ENCODE peak calls at places on chromosome 20, in seven cellular contexts. One of them, this sample, is unnamed.

GRCh38 chr20:25083141-25083772 is 1.3 kb upstream of the VSX1 start:
- DNase-seq in cardiac fibroblast: no peak
- DNase-seq in fibroblast of lung: no peak
- DNase-seq in sigmoid colon: no peak
- DNase-seq in breast epithelium: no peak
- DNase-seq in left lung: peak
- DNase-seq in coronary artery: peak
- DNase-seq in this sample: no peak

GRCh38 chr20:50136822-50137599 is 16.5 kb downstream of the PEDS1 start:
- DNase-seq in cardiac fibroblast: peak
- DNase-seq in fibroblast of lung: peak
- DNase-seq in sigmoid colon: no peak
- DNase-seq in breast epithelium: no peak
- DNase-seq in left lung: no peak
- DNase-seq in coronary artery: no peak
- DNase-seq in this sample: no peak

GRCh38 chr20:36847009-36847709 is 28.8 kb upstream of the TLDC2 start:
- DNase-seq in cardiac fibroblast: peak
- DNase-seq in fibroblast of lung: peak
- DNase-seq in sigmoid colon: peak
- DNase-seq in breast epithelium: peak
- DNase-seq in left lung: no peak
- DNase-seq in coronary artery: peak
- DNase-seq in this sample: peak

GRCh38 chr20:49982346-49983122 is at the start of gene SNAI1:
- DNase-seq in cardiac fibroblast: peak
- DNase-seq in fibroblast of lung: peak
- DNase-seq in sigmoid colon: peak
- DNase-seq in breast epithelium: peak
- DNase-seq in left lung: peak
- DNase-seq in coronary artery: peak
- DNase-seq in this sample: peak

GRCh38 chr20:36606171-36607116 is 865 bp downstream of the RAB5IF start:
- DNase-seq in cardiac fibroblast: peak
- DNase-seq in fibroblast of lung: peak
- DNase-seq in sigmoid colon: no peak
- DNase-seq in breast epithelium: no peak
- DNase-seq in left lung: peak
- DNase-seq in coronary artery: no peak
- DNase-seq in this sample: peak

GRCh38 chr20:10492065-10492464 is 57.0 kb downstream of the SLX4IP start:
- DNase-seq in cardiac fibroblast: peak
- DNase-seq in fibroblast of lung: peak
- DNase-seq in sigmoid colon: no peak
- DNase-seq in breast epithelium: no peak
- DNase-seq in left lung: no peak
- DNase-seq in coronary artery: no peak
- DNase-seq in this sample: peak

GRCh38 chr20:38249536-38250310 is 10.8 kb downstream of the KIAA1755 start:
- DNase-seq in cardiac fibroblast: no peak
- DNase-seq in fibroblast of lung: no peak
- DNase-seq in sigmoid colon: peak
- DNase-seq in breast epithelium: no peak
- DNase-seq in left lung: no peak
- DNase-seq in coronary artery: no peak
- DNase-seq in this sample: peak

GRCh38 chr20:16615199-16615598 is 42.0 kb upstream of the KIF16B start:
- DNase-seq in cardiac fibroblast: peak
- DNase-seq in fibroblast of lung: peak
- DNase-seq in sigmoid colon: no peak
- DNase-seq in breast epithelium: no peak
- DNase-seq in left lung: no peak
- DNase-seq in coronary artery: no peak
- DNase-seq in this sample: peak

GRCh38 chr20:48535556-48535955 is 292.2 kb downstream of the PREX1 start:
- DNase-seq in cardiac fibroblast: no peak
- DNase-seq in fibroblast of lung: no peak
- DNase-seq in sigmoid colon: peak
- DNase-seq in breast epithelium: no peak
- DNase-seq in left lung: no peak
- DNase-seq in coronary artery: no peak
- DNase-seq in this sample: no peak

GRCh38 chr20:36745234-36745926 is 510 bp downstream of the NDRG3 start:
- DNase-seq in cardiac fibroblast: no peak
- DNase-seq in fibroblast of lung: peak
- DNase-seq in sigmoid colon: peak
- DNase-seq in breast epithelium: no peak
- DNase-seq in left lung: no peak
- DNase-seq in coronary artery: no peak
- DNase-seq in this sample: no peak

GRCh38 chr20:19210426-19211155 is 1.9 kb upstream of the SLC24A3 start:
- DNase-seq in cardiac fibroblast: no peak
- DNase-seq in fibroblast of lung: no peak
- DNase-seq in sigmoid colon: peak
- DNase-seq in breast epithelium: no peak
- DNase-seq in left lung: no peak
- DNase-seq in coronary artery: no peak
- DNase-seq in this sample: peak

GRCh38 chr20:17680128-17680835 is 1.8 kb downstream of the RRBP1 start:
- DNase-seq in cardiac fibroblast: peak
- DNase-seq in fibroblast of lung: peak
- DNase-seq in sigmoid colon: peak
- DNase-seq in breast epithelium: no peak
- DNase-seq in left lung: peak
- DNase-seq in coronary artery: peak
- DNase-seq in this sample: peak

GRCh38 chr20:50957798-50958732 is at the start of gene DPM1:
- DNase-seq in cardiac fibroblast: peak
- DNase-seq in fibroblast of lung: peak
- DNase-seq in sigmoid colon: peak
- DNase-seq in breast epithelium: peak
- DNase-seq in left lung: peak
- DNase-seq in coronary artery: peak
- DNase-seq in this sample: no peak

GRCh38 chr20:19973920-19974620 is 43.1 kb upstream of the NAA20 start:
- DNase-seq in cardiac fibroblast: peak
- DNase-seq in fibroblast of lung: peak
- DNase-seq in sigmoid colon: peak
- DNase-seq in breast epithelium: no peak
- DNase-seq in left lung: peak
- DNase-seq in coronary artery: peak
- DNase-seq in this sample: peak

GRCh38 chr20:48660788-48661187 is 167.0 kb downstream of the PREX1 start:
- DNase-seq in cardiac fibroblast: no peak
- DNase-seq in fibroblast of lung: no peak
- DNase-seq in sigmoid colon: no peak
- DNase-seq in breast epithelium: no peak
- DNase-seq in left lung: no peak
- DNase-seq in coronary artery: no peak
- DNase-seq in this sample: no peak

GRCh38 chr20:38452880-38453624 is 17.9 kb upstream of the SNHG17 start:
- DNase-seq in cardiac fibroblast: peak
- DNase-seq in fibroblast of lung: peak
- DNase-seq in sigmoid colon: peak
- DNase-seq in breast epithelium: peak
- DNase-seq in left lung: no peak
- DNase-seq in coronary artery: no peak
- DNase-seq in this sample: peak

GRCh38 chr20:11549172-11550117 is 368.2 kb upstream of the BTBD3 start:
- DNase-seq in cardiac fibroblast: no peak
- DNase-seq in fibroblast of lung: no peak
- DNase-seq in sigmoid colon: no peak
- DNase-seq in breast epithelium: no peak
- DNase-seq in left lung: no peak
- DNase-seq in coronary artery: no peak
- DNase-seq in this sample: no peak

GRCh38 chr20:33681728-33682353 is 4.3 kb downstream of the E2F1 start:
- DNase-seq in cardiac fibroblast: no peak
- DNase-seq in fibroblast of lung: no peak
- DNase-seq in sigmoid colon: no peak
- DNase-seq in breast epithelium: no peak
- DNase-seq in left lung: no peak
- DNase-seq in coronary artery: no peak
- DNase-seq in this sample: no peak

GRCh38 chr20:52349806-52350205 is 158.2 kb upstream of the ZFP64 start:
- DNase-seq in cardiac fibroblast: no peak
- DNase-seq in fibroblast of lung: no peak
- DNase-seq in sigmoid colon: no peak
- DNase-seq in breast epithelium: no peak
- DNase-seq in left lung: no peak
- DNase-seq in coronary artery: no peak
- DNase-seq in this sample: no peak

GRCh38 chr20:50320005-50320909 is 129.6 kb downstream of the CEBPB start:
- DNase-seq in cardiac fibroblast: no peak
- DNase-seq in fibroblast of lung: peak
- DNase-seq in sigmoid colon: peak
- DNase-seq in breast epithelium: no peak
- DNase-seq in left lung: no peak
- DNase-seq in coronary artery: no peak
- DNase-seq in this sample: no peak

GRCh38 chr20:63651942-63652191 is 1.4 kb downstream of the STMN3 start:
- DNase-seq in cardiac fibroblast: no peak
- DNase-seq in fibroblast of lung: no peak
- DNase-seq in sigmoid colon: no peak
- DNase-seq in breast epithelium: no peak
- DNase-seq in left lung: no peak
- DNase-seq in coronary artery: no peak
- DNase-seq in this sample: no peak
- H3K4me3 ChIP-seq in cardiac fibroblast: peak
- H3K4me3 ChIP-seq in fibroblast of lung: peak
- H3K4me3 ChIP-seq in sigmoid colon: peak
- H3K4me3 ChIP-seq in breast epithelium: peak
- H3K4me3 ChIP-seq in left lung: peak
- H3K4me3 ChIP-seq in coronary artery: peak
- H3K4me3 ChIP-seq in this sample: peak

GRCh38 chr20:32508775-32509119 is 76.4 kb downstream of the NOL4L start:
- DNase-seq in cardiac fibroblast: no peak
- DNase-seq in fibroblast of lung: no peak
- DNase-seq in sigmoid colon: no peak
- DNase-seq in breast epithelium: no peak
- DNase-seq in left lung: peak
- DNase-seq in coronary artery: no peak
- DNase-seq in this sample: no peak

GRCh38 chr20:32510601-32511357 is 74.4 kb downstream of the NOL4L start:
- DNase-seq in cardiac fibroblast: no peak
- DNase-seq in fibroblast of lung: no peak
- DNase-seq in sigmoid colon: no peak
- DNase-seq in breast epithelium: no peak
- DNase-seq in left lung: peak
- DNase-seq in coronary artery: no peak
- DNase-seq in this sample: no peak

GRCh38 chr20:32507998-32508774 is 76.9 kb downstream of the NOL4L start:
- DNase-seq in cardiac fibroblast: no peak
- DNase-seq in fibroblast of lung: no peak
- DNase-seq in sigmoid colon: no peak
- DNase-seq in breast epithelium: no peak
- DNase-seq in left lung: peak
- DNase-seq in coronary artery: no peak
- DNase-seq in this sample: no peak

GRCh38 chr20:32510120-32510600 is 75.0 kb downstream of the NOL4L start:
- DNase-seq in cardiac fibroblast: no peak
- DNase-seq in fibroblast of lung: no peak
- DNase-seq in sigmoid colon: no peak
- DNase-seq in breast epithelium: no peak
- DNase-seq in left lung: peak
- DNase-seq in coronary artery: no peak
- DNase-seq in this sample: no peak

DNA sequence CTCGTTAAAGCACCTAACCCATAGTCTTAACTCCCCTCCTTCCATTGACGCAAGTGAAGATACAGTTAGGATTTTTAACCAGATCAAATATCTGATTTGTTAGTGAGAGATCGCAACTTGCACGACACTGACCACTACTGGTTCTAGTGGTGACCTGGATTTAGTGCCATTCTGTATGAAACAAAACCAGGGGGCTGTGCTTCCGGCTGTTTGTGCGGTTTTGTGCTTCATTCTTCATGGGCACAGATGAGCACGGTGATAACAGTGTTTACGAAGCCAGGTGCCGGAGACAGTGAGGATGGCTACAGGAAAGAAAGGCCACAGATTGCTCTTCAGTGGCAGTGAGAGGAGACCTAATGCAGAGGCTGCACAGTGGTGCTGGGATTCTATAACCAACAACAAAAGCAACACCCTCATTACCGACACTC is 75.5 kb downstream of the NOL4L start:
- DNase-seq in cardiac fibroblast: no peak
- DNase-seq in fibroblast of lung: no peak
- DNase-seq in sigmoid colon: no peak
- DNase-seq in breast epithelium: no peak
- DNase-seq in left lung: peak
- DNase-seq in coronary artery: no peak
- DNase-seq in this sample: no peak
- TF ChIP-seq CTCF in cardiac fibroblast: no peak
- TF ChIP-seq CTCF in fibroblast of lung: no peak
- TF ChIP-seq CTCF in sigmoid colon: no peak
- TF ChIP-seq CTCF in breast epithelium: no peak
- TF ChIP-seq CTCF in left lung: no peak
- TF ChIP-seq CTCF in coronary artery: no peak
- TF ChIP-seq CTCF in this sample: no peak

GRCh38 chr20:23652926-23653325 is 15.2 kb upstream of the CST3 start:
- DNase-seq in cardiac fibroblast: no peak
- DNase-seq in fibroblast of lung: no peak
- DNase-seq in sigmoid colon: no peak
- DNase-seq in breast epithelium: no peak
- DNase-seq in left lung: no peak
- DNase-seq in coronary artery: no peak
- DNase-seq in this sample: no peak
- H3K4me3 ChIP-seq in cardiac fibroblast: no peak
- H3K4me3 ChIP-seq in fibroblast of lung: no peak
- H3K4me3 ChIP-seq in sigmoid colon: no peak
- H3K4me3 ChIP-seq in breast epithelium: no peak
- H3K4me3 ChIP-seq in left lung: no peak
- H3K4me3 ChIP-seq in coronary artery: no peak
- H3K4me3 ChIP-seq in this sample: no peak

GRCh38 chr20:9214676-9215075 is 145.8 kb downstream of the PLCB4 start:
- DNase-seq in cardiac fibroblast: peak
- DNase-seq in fibroblast of lung: peak
- DNase-seq in sigmoid colon: no peak
- DNase-seq in breast epithelium: no peak
- DNase-seq in left lung: no peak
- DNase-seq in coronary artery: no peak
- DNase-seq in this sample: peak

GRCh38 chr20:9211016-9211760 is 142.3 kb downstream of the PLCB4 start:
- DNase-seq in cardiac fibroblast: no peak
- DNase-seq in fibroblast of lung: no peak
- DNase-seq in sigmoid colon: no peak
- DNase-seq in breast epithelium: no peak
- DNase-seq in left lung: no peak
- DNase-seq in coronary artery: no peak
- DNase-seq in this sample: no peak

GRCh38 chr20:9218412-9219001 is 149.6 kb downstream of the PLCB4 start:
- DNase-seq in cardiac fibroblast: peak
- DNase-seq in fibroblast of lung: peak
- DNase-seq in sigmoid colon: no peak
- DNase-seq in breast epithelium: no peak
- DNase-seq in left lung: no peak
- DNase-seq in coronary artery: no peak
- DNase-seq in this sample: peak

GRCh38 chr20:9220874-9221547 is 152.1 kb downstream of the PLCB4 start:
- DNase-seq in cardiac fibroblast: peak
- DNase-seq in fibroblast of lung: peak
- DNase-seq in sigmoid colon: no peak
- DNase-seq in breast epithelium: no peak
- DNase-seq in left lung: no peak
- DNase-seq in coronary artery: no peak
- DNase-seq in this sample: peak

GRCh38 chr20:9215539-9215938 is 146.7 kb downstream of the PLCB4 start:
- DNase-seq in cardiac fibroblast: peak
- DNase-seq in fibroblast of lung: no peak
- DNase-seq in sigmoid colon: no peak
- DNase-seq in breast epithelium: no peak
- DNase-seq in left lung: no peak
- DNase-seq in coronary artery: no peak
- DNase-seq in this sample: no peak
- TF ChIP-seq CTCF in cardiac fibroblast: peak
- TF ChIP-seq CTCF in fibroblast of lung: peak
- TF ChIP-seq CTCF in sigmoid colon: no peak
- TF ChIP-seq CTCF in breast epithelium: no peak
- TF ChIP-seq CTCF in left lung: no peak
- TF ChIP-seq CTCF in coronary artery: no peak
- TF ChIP-seq CTCF in this sample: peak